ENCODE peak calls at places on chromosomes 4 and X, in five cellular contexts. L is anterior cingulate cortex; N is effector CD4-positive, alpha-beta T cell; J is stimulated activated CD4-positive, alpha-beta T cell treated with anti-CD3 and anti-CD28 coated beads, Interleukin-4, amount 100 ng/mL, for 24 hours; T is activated effector memory CD4-positive, alpha-beta T cell treated with Interleukin-2 at 50 U/mL for 16 hours. F is an unnamed sample.

GRCh38 chr4:39763714-39764572 is 66.0 kb downstream of the UBE2K start:
- DNase-seq in L (no peak), N (no peak), J (no peak), T (no peak), F (no peak)

GRCh38 chr4:47525154-47525819 is 40.2 kb downstream of the ATP10D start:
- DNase-seq in L (no peak), N (no peak), J (no peak), T (no peak), F (no peak)

GRCh38 chrX:86507337-86507736 is 359.1 kb downstream of the DACH2 start:
- DNase-seq in L (no peak), N (no peak), J (no peak), T (no peak), F (no peak)

GRCh38 chr4:8506373-8507250 is 66.0 kb downstream of the TRMT44 start:
- DNase-seq in L (peak), N (no peak), J (no peak), T (no peak), F (no peak)

GRCh38 chrX:20418379-20418778 is 151.7 kb upstream of the RPS6KA3 start:
- DNase-seq in L (no peak), N (no peak), J (peak), T (no peak), F (no peak)

GRCh38 chrX:39726810-39727209 is 370.9 kb downstream of the BCOR start:
- DNase-seq in L (no peak), N (no peak), J (no peak), T (no peak), F (no peak)

GRCh38 chrX:104668550-104668949 is 102.6 kb downstream of the IL1RAPL2 start:
- DNase-seq in L (no peak), N (no peak), J (no peak), T (no peak), F (no peak)

GRCh38 chr4:25330905-25331816 is 18.6 kb downstream of the ZCCHC4 start:
- DNase-seq in L (no peak), N (no peak), J (no peak), T (no peak), F (no peak)

GRCh38 chr4:83083925-83084475 is 30.5 kb downstream of the PLAC8 start:
- DNase-seq in L (no peak), N (peak), J (peak), T (peak), F (peak)

GRCh38 chrX:150486011-150486410 is 82.4 kb upstream of the MTM1 start:
- DNase-seq in L (no peak), N (peak), J (peak), T (peak), F (peak)

GRCh38 chr4:167989815-167990214 is 102.5 kb upstream of the ANXA10 start:
- DNase-seq in L (no peak), N (no peak), J (no peak), T (no peak), F (no peak)

GRCh38 chrX:48492293-48492910 is 16.4 kb upstream of the PORCN start:
- DNase-seq in L (no peak), N (no peak), J (no peak), T (no peak), F (no peak)

GRCh38 chr4:3671571-3672464 is 94.4 kb upstream of the ADRA2C start:
- DNase-seq in L (no peak), N (no peak), J (no peak), T (no peak), F (no peak)

GRCh38 chrX:38175140-38175539 is 45.5 kb downstream of the SRPX start:
- DNase-seq in L (no peak), N (no peak), J (no peak), T (no peak), F (no peak)

GRCh38 chrX:19904778-19905367 is 17.5 kb upstream of the SH3KBP1 start:
- DNase-seq in L (no peak), N (no peak), J (peak), T (no peak), F (no peak)

GRCh38 chr4:106034205-106034604 is 138.9 kb downstream of the NPNT start:
- DNase-seq in L (no peak), N (no peak), J (no peak), T (no peak), F (no peak)

GRCh38 chr4:105808030-105808429 is 87.2 kb upstream of the NPNT start:
- DNase-seq in L (no peak), N (no peak), J (no peak), T (no peak), F (no peak)